ENCODE peak calls at places on chromosomes 6 and 20, in six cellular contexts. Q, Y, F, P, V and D are unnamed samples.

GRCh38 chr6:144344651-144345050 is 59.5 kb downstream of the UTRN start:
- DNase-seq in F (no peak), Y (no peak), V (no peak), P (no peak), Q (no peak), D (peak; percentile 63)

GRCh38 chr20:59945731-59946130 is 5.5 kb downstream of the FAM217B start:
- DNase-seq in Y (no peak), Q (no peak), F (no peak), V (no peak), P (no peak), D (no peak)

GRCh38 chr6:41055149-41055548 is 2.1 kb downstream of the APOBEC2 start:
- DNase-seq in V (no peak), F (no peak), Q (peak; percentile 6), P (no peak), Y (no peak), D (no peak)

GRCh38 chr6:89323461-89324098 is 8.5 kb upstream of the GABRR2 start:
- DNase-seq in Q (peak; percentile 41), Y (no peak), V (no peak), F (peak; percentile 31), P (no peak), D (no peak)

GRCh38 chr20:44271915-44272663 is 25.0 kb downstream of the GDAP1L1 start:
- DNase-seq in V (no peak), P (no peak), F (no peak), Y (no peak), Q (no peak), D (peak; percentile 7)

GRCh38 chr6:160226118-160226541 is 32.5 kb downstream of the SLC22A2 start:
- DNase-seq in F (peak; percentile 43), P (no peak), V (no peak), Y (no peak), Q (no peak), D (peak; percentile 68)

GRCh38 chr6:127266892-127267741 is 453 bp downstream of the RNF146 start:
- DNase-seq in Q (peak; percentile 32), Y (peak; percentile 71), V (peak; percentile 58), F (peak; percentile 58), P (peak; percentile 70), D (peak; percentile 64)

GRCh38 chr6:169454204-169454871 is 200.7 kb upstream of the THBS2 start:
- DNase-seq in F (peak; percentile 75), V (peak; percentile 48), Q (peak; percentile 94), Y (no peak), P (no peak), D (no peak)

GRCh38 chr20:50412499-50412898 is 97.7 kb upstream of the PTPN1 start:
- DNase-seq in F (no peak), Y (no peak), Q (no peak), P (no peak), V (no peak), D (no peak)

GRCh38 chr20:43409041-43409913 is 48.4 kb upstream of the SRSF6 start:
- DNase-seq in P (no peak), F (peak; percentile 74), V (peak; percentile 40), Q (peak; percentile 52), Y (no peak), D (peak; percentile 9)

GRCh38 chr6:127302728-127303675 is 36.3 kb downstream of the RNF146 start:
- DNase-seq in V (peak; percentile 32), F (peak; percentile 67), P (peak; percentile 46), Y (no peak), Q (peak; percentile 48), D (peak; percentile 69)

GRCh38 chr20:289693-290080 is 863 bp downstream of the C20orf96 start:
- DNase-seq in V (no peak), P (no peak), Q (no peak), Y (no peak), F (peak; percentile 15), D (no peak)

GRCh38 chr20:42218566-42218965 is 600.4 kb upstream of the CHD6 start:
- DNase-seq in V (no peak), Q (no peak), F (no peak), P (no peak), Y (no peak), D (no peak)

GRCh38 chr6:89079611-89080213 is 839 bp upstream of the PNRC1 start:
- DNase-seq in Y (no peak), P (peak; percentile 57), Q (peak; percentile 74), V (no peak), F (peak; percentile 86), D (peak; percentile 85)

GRCh38 chr6:84665392-84665791 is 99.0 kb downstream of the TBX18 start:
- DNase-seq in F (peak; percentile 37), Q (peak; percentile 35), Y (no peak), P (no peak), V (no peak), D (no peak)

GRCh38 chr6:24721461-24722215 is 2.7 kb upstream of the C6orf62 start:
- DNase-seq in Y (peak; percentile 78), Q (peak; percentile 86), F (no peak), P (peak; percentile 87), V (no peak), D (no peak)

GRCh38 chr6:44559486-44560270 is 172.2 kb downstream of the CDC5L start:
- DNase-seq in Q (no peak), F (no peak), P (peak; percentile 11), Y (no peak), V (no peak), D (no peak)

GRCh38 chr20:25081065-25081729 is 744 bp downstream of the VSX1 start:
- DNase-seq in F (peak; percentile 26), Y (no peak), P (no peak), V (no peak), Q (no peak), D (peak; percentile 63)

GRCh38 chr6:151175924-151176445 is 63.8 kb upstream of the AKAP12 start:
- DNase-seq in V (no peak), Y (no peak), F (no peak), P (no peak), Q (no peak), D (no peak)

GRCh38 chr20:17795449-17796095 is 95.8 kb downstream of the BANF2 start:
- DNase-seq in P (no peak), Q (no peak), V (no peak), Y (no peak), F (peak; percentile 38), D (no peak)

GRCh38 chr6:128520436-128521301 is at the start of gene PTPRK:
- DNase-seq in P (no peak), Q (peak; percentile 91), F (peak; percentile 96), V (peak; percentile 96), Y (peak; percentile 45), D (peak; percentile 91)

GRCh38 chr20:59017493-59018231 is 1.6 kb upstream of the TUBB1 start:
- DNase-seq in Q (no peak), V (no peak), P (peak; percentile 36), Y (no peak), F (no peak), D (no peak)

GRCh38 chr6:136551103-136551502 is 881 bp upstream of the MAP7 start:
- DNase-seq in V (no peak), Q (no peak), Y (no peak), F (peak; percentile 10), P (no peak), D (no peak)

GRCh38 chr20:50471231-50471630 is 39.0 kb upstream of the PTPN1 start:
- DNase-seq in F (no peak), V (peak; percentile 50), Q (no peak), P (no peak), Y (no peak), D (no peak)

DNA sequence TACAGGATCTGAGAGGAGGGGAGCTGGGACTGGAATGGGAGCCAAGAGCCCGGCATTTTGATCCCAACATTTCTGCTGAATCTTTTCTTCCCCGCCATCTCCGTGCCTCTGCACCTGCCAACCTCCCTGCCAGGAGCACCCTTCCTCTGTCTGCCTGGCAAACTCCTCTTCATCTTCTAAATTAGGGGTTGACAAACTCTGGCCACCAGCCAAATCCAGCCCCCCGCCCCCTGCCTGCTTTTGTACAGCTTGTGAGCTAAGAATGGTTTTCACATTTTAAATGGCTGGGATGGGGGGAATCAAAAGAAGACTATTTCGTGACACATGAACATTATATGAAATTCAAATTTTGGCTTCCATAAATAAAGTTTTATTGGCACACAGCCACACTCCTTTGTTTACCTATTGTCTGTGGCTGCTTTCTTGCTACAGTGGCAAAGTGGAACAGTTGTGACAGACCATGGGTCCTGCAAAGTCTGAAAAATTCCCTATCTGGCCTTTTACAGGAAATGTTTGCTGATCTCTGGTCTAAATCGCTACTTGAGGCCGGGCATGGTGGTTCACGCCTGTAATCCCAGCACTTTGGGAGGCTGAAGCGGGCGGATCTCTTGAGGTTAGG is 23.0 kb upstream of the PREX1 start:
- DNase-seq in F (no peak), Y (no peak), Q (no peak), V (no peak), P (no peak), D (no peak)
- TF ChIP-seq CTCF in F (no peak), Y (no peak), Q (no peak), V (no peak), P (no peak), D (no peak)

GRCh38 chr6:91340998-91341397 is 754.1 kb upstream of the MAP3K7 start:
- DNase-seq in V (no peak), P (no peak), Y (no peak), Q (no peak), F (no peak), D (no peak)

GRCh38 chr6:91341473-91341872 is 754.6 kb upstream of the MAP3K7 start:
- DNase-seq in Q (no peak), F (no peak), P (no peak), V (no peak), Y (no peak), D (no peak)

GRCh38 chr6:91337967-91338366 is 751.1 kb upstream of the MAP3K7 start:
- DNase-seq in V (no peak), Y (no peak), P (no peak), F (no peak), Q (no peak), D (no peak)
- TF ChIP-seq CTCF in V (no peak), Y (peak; percentile 27), P (peak; percentile 9), F (peak; percentile 10), Q (no peak), D (peak; percentile 41)

DNA sequence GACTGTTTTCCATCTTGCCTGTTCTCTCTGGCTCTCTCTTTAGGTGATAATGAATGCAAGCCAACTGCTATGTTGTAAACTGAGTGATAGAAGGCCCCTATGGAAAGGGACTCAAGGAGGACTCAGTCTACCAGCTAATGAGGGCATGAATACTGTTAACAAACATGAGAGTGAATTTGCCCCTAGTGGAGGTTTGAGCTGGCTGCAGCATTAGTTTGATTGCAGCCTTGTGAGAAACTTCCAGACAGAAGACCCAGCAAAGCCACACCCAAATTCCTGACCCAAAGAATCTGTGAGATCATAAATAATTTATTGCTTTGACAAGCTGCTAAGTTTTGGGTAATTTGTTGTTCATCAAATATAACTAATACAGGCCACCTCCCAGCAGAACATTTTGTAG is 50.0 kb upstream of the PLCB1 start:
- DNase-seq in V (no peak), F (peak; percentile 47), Q (no peak), P (no peak), Y (no peak), D (no peak)
- TF ChIP-seq CTCF in V (no peak), F (peak; percentile 35), Q (peak; percentile 25), P (peak; percentile 35), Y (peak; percentile 61), D (no peak)

DNA sequence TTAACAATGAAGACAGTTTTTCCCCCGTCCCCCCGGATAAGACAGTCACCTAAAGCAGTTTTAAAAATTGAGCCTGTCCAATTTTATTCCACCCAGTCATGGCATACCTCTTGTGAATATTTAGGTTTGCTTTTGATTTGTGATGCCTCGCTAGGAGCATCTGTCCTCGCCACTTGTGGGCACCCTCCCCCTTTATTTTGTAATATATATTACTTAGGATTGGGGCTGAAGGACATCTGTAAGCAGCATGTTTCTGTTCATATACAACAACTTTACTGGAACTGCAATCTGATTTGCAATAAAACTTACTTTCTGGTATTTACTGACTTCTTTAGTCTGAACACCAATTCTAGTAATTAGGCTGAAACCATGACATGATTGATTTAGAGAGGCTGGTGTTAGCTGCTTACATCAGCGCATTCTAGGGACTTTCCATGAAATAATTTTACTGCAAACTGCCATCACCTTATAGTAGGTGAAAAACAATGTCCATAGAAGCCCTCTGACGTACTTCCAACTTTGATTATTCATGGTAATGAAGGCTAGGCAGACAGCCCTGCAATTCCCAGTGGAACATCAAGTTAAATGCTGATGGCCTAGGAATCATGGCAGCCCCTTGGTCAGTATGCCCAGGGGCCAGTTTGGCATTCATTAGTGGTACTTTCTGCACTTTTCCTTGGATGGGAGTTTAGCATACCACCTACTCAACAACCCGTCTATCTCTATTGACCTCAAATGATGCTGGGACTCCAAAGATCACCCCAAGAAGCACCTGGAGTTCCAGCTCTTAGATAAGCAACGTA is 132.9 kb upstream of the MCHR2 start:
- DNase-seq in Q (no peak), F (peak; percentile 6), V (no peak), Y (no peak), P (no peak), D (no peak)
- TF ChIP-seq CTCF in Q (no peak), F (no peak), V (no peak), Y (no peak), P (no peak), D (no peak)